ENCODE peak calls at places on chromosomes 13 and 19, in ten cellular contexts. C is effector CD4-positive, alpha-beta T cell; V is posterior cingulate gyrus; R is glutamatergic neuron; S is EH; H is HEK293T; N is activated CD8-positive, alpha-beta T cell treated with anti-CD3 and anti-CD28 coated beads, Interleukin-2, amount 10 ng/mL, durations not matched to agents 7 days and 5 days; A is activated CD4-positive, alpha-beta T cell treated with anti-CD3 and anti-CD28 coated beads for 48 hours; B is naive thymus-derived CD8-positive, alpha-beta T cell; Z is A172. I is an unnamed sample.

GRCh38 chr19:30393729-30394480 is 21.7 kb downstream of the ZNF536 start:
- DNase-seq in C (no peak), V (no peak), R (no peak), S (no peak), H (no peak), N (no peak), A (no peak), B (no peak), Z (no peak), I (no peak)

GRCh38 chr13:110047511-110047910 is 259.4 kb downstream of the COL4A1 start:
- DNase-seq in C (no peak), V (peak), R (no peak), S (peak), H (no peak), N (no peak), A (no peak), B (no peak), Z (no peak), I (no peak)

GRCh38 chr19:7971553-7972520 is 28.4 kb upstream of the TIMM44 start:
- DNase-seq in C (no peak), V (peak), R (peak), S (no peak), H (no peak), N (no peak), A (no peak), B (no peak), Z (no peak), I (no peak)

GRCh38 chr13:41651413-41652068 is 194.2 kb downstream of the RGCC start:
- DNase-seq in C (no peak), V (no peak), R (no peak), S (no peak), H (no peak), N (no peak), A (no peak), B (no peak), Z (no peak), I (no peak)

GRCh38 chr13:62431852-62432251 is 1016.2 kb upstream of the PCDH20 start:
- DNase-seq in C (no peak), V (no peak), R (no peak), S (no peak), H (no peak), N (no peak), A (no peak), B (no peak), Z (no peak), I (no peak)

GRCh38 chr19:16607819-16608218 is 20.2 kb downstream of the MED26 start:
- DNase-seq in C (no peak), V (no peak), R (no peak), S (no peak), H (no peak), N (no peak), A (no peak), B (no peak), Z (no peak), I (no peak)

GRCh38 chr13:23477096-23477495 is 43.6 kb upstream of the SACS start:
- DNase-seq in C (no peak), V (no peak), R (no peak), S (peak), H (no peak), N (no peak), A (no peak), B (no peak), Z (no peak), I (no peak)

GRCh38 chr19:48102870-48103751 is 7.5 kb downstream of the PLA2G4C start:
- DNase-seq in C (peak), V (peak), R (peak), S (peak), H (peak), N (peak), A (peak), B (no peak), Z (peak), I (peak)

GRCh38 chr13:40777166-40777956 is 6.4 kb upstream of the MRPS31 start:
- DNase-seq in C (peak), V (no peak), R (no peak), S (peak), H (peak), N (peak), A (peak), B (no peak), Z (peak), I (peak)

GRCh38 chr19:35138305-35138799 is 272 bp upstream of the FXYD1 start:
- DNase-seq in C (no peak), V (no peak), R (no peak), S (no peak), H (no peak), N (no peak), A (no peak), B (no peak), Z (no peak), I (no peak)

GRCh38 chr19:45768644-45769053 is 403 bp downstream of the SIX5 start:
- DNase-seq in C (peak), V (peak), R (no peak), S (peak), H (no peak), N (peak), A (peak), B (no peak), Z (no peak), I (peak)

GRCh38 chr19:1862424-1863307 is 713 bp downstream of the KLF16 start:
- DNase-seq in C (peak), V (no peak), R (peak), S (peak), H (peak), N (peak), A (peak), B (peak), Z (no peak), I (peak)

GRCh38 chr13:113903361-113903760 is 39.5 kb upstream of the GAS6 start:
- DNase-seq in C (no peak), V (peak), R (no peak), S (peak), H (no peak), N (peak), A (no peak), B (no peak), Z (no peak), I (no peak)

GRCh38 chr19:11339254-11340098 is at the start of gene RAB3D:
- DNase-seq in C (peak), V (peak), R (peak), S (peak), H (peak), N (peak), A (peak), B (peak), Z (peak), I (peak)

GRCh38 chr19:6362351-6362801 is 1.0 kb downstream of the CLPP start:
- DNase-seq in C (peak), V (no peak), R (no peak), S (peak), H (no peak), N (peak), A (peak), B (peak), Z (no peak), I (peak)

GRCh38 chr13:114155320-114155719 is 22.9 kb upstream of the RASA3 start:
- DNase-seq in C (no peak), V (peak), R (no peak), S (no peak), H (no peak), N (no peak), A (no peak), B (no peak), Z (no peak), I (no peak)

GRCh38 chr13:93244918-93245280 is 18.3 kb downstream of the GPC6 start:
- DNase-seq in C (no peak), V (no peak), R (no peak), S (peak), H (no peak), N (no peak), A (no peak), B (no peak), Z (peak), I (no peak)

GRCh38 chr13:47959468-47960088 is 41.5 kb downstream of the SUCLA2 start:
- DNase-seq in C (no peak), V (no peak), R (no peak), S (no peak), H (no peak), N (no peak), A (no peak), B (no peak), Z (no peak), I (no peak)

GRCh38 chr13:98529171-98529570 is 47.7 kb downstream of the STK24 start:
- DNase-seq in C (no peak), V (no peak), R (no peak), S (no peak), H (no peak), N (no peak), A (no peak), B (no peak), Z (no peak), I (no peak)

GRCh38 chr19:48498922-48499321 is 12.7 kb downstream of the LMTK3 start:
- DNase-seq in C (no peak), V (no peak), R (no peak), S (no peak), H (no peak), N (no peak), A (no peak), B (no peak), Z (no peak), I (no peak)

GRCh38 chr19:17244618-17245534 is 843 bp downstream of the NR2F6 start:
- DNase-seq in C (no peak), V (peak), R (no peak), S (no peak), H (no peak), N (no peak), A (no peak), B (no peak), Z (no peak), I (no peak)

GRCh38 chr19:3335431-3336350 is 30.7 kb upstream of the NFIC start:
- DNase-seq in C (no peak), V (no peak), R (no peak), S (peak), H (no peak), N (no peak), A (no peak), B (no peak), Z (peak), I (no peak)

GRCh38 chr13:59303433-59303832 is 860.3 kb downstream of the DIAPH3 start:
- DNase-seq in C (no peak), V (no peak), R (no peak), S (peak), H (no peak), N (no peak), A (no peak), B (no peak), Z (no peak), I (no peak)

GRCh38 chr19:49556412-49557398 is 23.7 kb downstream of the NOSIP start:
- DNase-seq in C (peak), V (no peak), R (no peak), S (no peak), H (no peak), N (peak), A (peak), B (peak), Z (no peak), I (no peak)

GRCh38 chr13:100139822-100140221 is 50.9 kb downstream of the PCCA start:
- DNase-seq in C (no peak), V (no peak), R (no peak), S (peak), H (no peak), N (no peak), A (no peak), B (no peak), Z (no peak), I (no peak)

GRCh38 chr13:40206241-40207109 is 460.0 kb downstream of the FOXO1 start:
- DNase-seq in C (no peak), V (no peak), R (no peak), S (no peak), H (no peak), N (peak), A (peak), B (peak), Z (no peak), I (peak)

GRCh38 chr19:37905936-37906867 is at the start of gene WDR87:
- DNase-seq in C (peak), V (peak), R (peak), S (peak), H (peak), N (peak), A (peak), B (peak), Z (no peak), I (peak)